ENCODE peak calls at places on chromosomes 6 and 20, in ten cellular contexts. L is keratinocyte; G is tibial artery; A is glutamatergic neuron; Y is cardiac fibroblast; Q is endothelial cell; P is ovary; S is CD4-positive, alpha-beta T cell; B is BE2C; X is fibroblast of the aortic adventitia. W is an unnamed sample.

GRCh38 chr20:12835999-12836398 is 172.8 kb upstream of the SPTLC3 start:
- DNase-seq in P (no peak), B (no peak), Y (no peak), Q (no peak), L (no peak), S (no peak), G (no peak), X (no peak), A (no peak), W (no peak)

GRCh38 chr6:147201885-147202515 is 2.2 kb upstream of the STXBP5 start:
- DNase-seq in B (peak), P (no peak), G (no peak), X (peak), A (peak), Q (peak), L (no peak), S (no peak), Y (peak), W (peak)

GRCh38 chr6:162123797-162124196 is 603.8 kb downstream of the PRKN start:
- DNase-seq in Q (no peak), G (no peak), A (no peak), B (no peak), P (no peak), X (no peak), L (no peak), Y (peak), S (no peak), W (no peak)

GRCh38 chr6:105067329-105067728 is 110.4 kb downstream of the LIN28B start:
- DNase-seq in Q (no peak), S (no peak), B (no peak), G (no peak), L (no peak), X (no peak), A (no peak), P (no peak), Y (no peak), W (no peak)

GRCh38 chr6:53671111-53671510 is 5.6 kb upstream of the KLHL31 start:
- DNase-seq in G (no peak), S (no peak), A (no peak), Y (no peak), B (no peak), P (no peak), L (no peak), Q (no peak), X (no peak), W (no peak)

GRCh38 chr6:92196320-92196719 is 1223.0 kb downstream of the EPHA7 start:
- DNase-seq in Y (no peak), A (no peak), Q (no peak), G (no peak), L (no peak), X (no peak), P (no peak), S (no peak), B (peak), W (no peak)

GRCh38 chr6:29005183-29005885 is at the start of gene ZNF311:
- DNase-seq in L (no peak), A (peak), X (peak), S (peak), Y (peak), P (peak), G (peak), Q (peak), B (no peak), W (peak)

GRCh38 chr6:76810286-76810685 is 653.0 kb downstream of the HTR1B start:
- DNase-seq in S (no peak), L (no peak), B (no peak), Q (no peak), G (no peak), P (no peak), X (no peak), A (no peak), Y (no peak), W (no peak)

DNA sequence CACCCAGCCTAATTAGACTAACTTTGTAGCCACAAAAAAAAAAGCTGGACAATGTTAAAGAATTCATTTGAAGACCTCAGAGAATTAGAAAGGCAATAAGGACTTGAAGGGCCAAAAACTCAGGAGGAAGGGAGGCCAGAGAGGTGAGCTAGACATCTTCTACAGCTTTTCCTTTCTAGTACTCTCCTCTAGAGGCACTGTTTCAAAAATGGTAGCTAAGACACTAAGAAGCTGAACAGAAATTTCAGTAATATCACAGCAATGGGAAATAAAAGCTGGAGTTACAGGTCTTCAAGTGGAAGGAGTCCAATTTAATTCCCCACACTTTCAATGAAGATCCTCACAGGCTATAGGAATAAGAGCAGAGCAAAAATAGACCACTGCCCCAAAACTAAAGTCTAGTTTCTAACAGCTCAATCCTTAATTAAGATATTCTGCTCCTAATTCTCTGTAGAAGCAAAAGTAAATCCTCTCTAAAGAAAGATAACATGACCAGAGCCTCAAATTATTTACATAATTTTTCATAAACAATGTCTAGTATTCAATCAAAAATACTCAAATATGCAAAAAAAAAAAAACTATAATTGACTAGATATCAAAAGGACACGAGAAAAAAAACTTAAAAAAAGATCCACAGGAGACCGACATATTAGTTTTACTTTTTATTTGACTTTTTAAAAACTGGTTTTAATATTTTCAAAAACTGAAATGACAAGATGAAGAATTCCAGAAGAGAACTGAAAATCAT is 63.7 kb downstream of the RNGTT start:
- DNase-seq in L (no peak), G (no peak), B (no peak), A (no peak), Y (no peak), P (no peak), S (no peak), Q (no peak), X (no peak), W (no peak)
- TF ChIP-seq CTCF in L (no peak), G (no peak), B (peak), A (peak), Y (peak), P (no peak), S (no peak), Q (peak), X (no peak), W (no peak)

GRCh38 chr6:125271486-125272159 is 30.1 kb downstream of the HDDC2 start:
- DNase-seq in P (no peak), Y (peak), A (no peak), L (no peak), B (no peak), Q (no peak), S (no peak), G (no peak), X (peak), W (no peak)

GRCh38 chr6:125273251-125273650 is 28.5 kb downstream of the HDDC2 start:
- DNase-seq in X (no peak), G (no peak), P (no peak), S (no peak), Y (no peak), Q (no peak), B (no peak), A (no peak), L (no peak), W (no peak)

GRCh38 chr6:125274935-125275334 is 26.8 kb downstream of the HDDC2 start:
- DNase-seq in Y (no peak), P (no peak), G (no peak), B (no peak), X (no peak), L (no peak), A (no peak), S (no peak), Q (no peak), W (no peak)

GRCh38 chr6:125275779-125276178 is 26.0 kb downstream of the HDDC2 start:
- DNase-seq in Q (no peak), S (no peak), G (no peak), P (no peak), Y (no peak), X (no peak), L (no peak), A (no peak), B (no peak), W (no peak)

DNA sequence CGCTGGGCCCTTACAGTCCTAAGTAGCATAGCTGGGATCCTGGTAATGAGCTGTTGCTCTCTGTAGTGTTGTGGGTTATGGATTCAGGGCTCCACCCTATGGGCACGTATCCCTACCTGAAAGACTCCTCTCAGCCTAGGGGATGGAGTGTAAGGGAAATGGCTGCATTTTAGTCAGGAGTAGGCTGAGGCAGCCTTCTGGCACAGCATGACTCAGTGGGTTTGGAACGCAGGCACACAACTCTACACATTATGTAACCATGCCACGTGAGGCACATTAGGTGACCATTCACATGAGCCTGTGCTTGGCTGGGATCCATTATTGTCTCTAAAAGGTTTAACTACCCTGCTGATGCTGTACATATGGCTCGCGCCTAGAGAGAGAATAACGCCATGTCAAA is 27.8 kb downstream of the HDDC2 start:
- DNase-seq in P (no peak), X (peak), G (no peak), Q (no peak), S (no peak), Y (peak), L (peak), A (no peak), B (peak), W (no peak)
- TF ChIP-seq CTCF in P (no peak), X (no peak), G (no peak), Q (no peak), S (no peak), Y (no peak), L (peak), A (no peak), B (no peak), W (no peak)

GRCh38 chr6:21531393-21531792 is 62.2 kb upstream of the SOX4 start:
- DNase-seq in X (no peak), P (no peak), L (no peak), Y (no peak), S (no peak), G (no peak), B (no peak), Q (no peak), A (no peak), W (no peak)

GRCh38 chr6:21529431-21529830 is 64.1 kb upstream of the SOX4 start:
- DNase-seq in P (no peak), S (no peak), X (no peak), L (no peak), B (no peak), Q (no peak), A (no peak), Y (no peak), G (no peak), W (no peak)

GRCh38 chr6:21526974-21527373 is 66.6 kb upstream of the SOX4 start:
- DNase-seq in B (no peak), Y (no peak), X (no peak), Q (no peak), P (no peak), L (no peak), A (no peak), G (no peak), S (no peak), W (no peak)

GRCh38 chr6:21523652-21524051 is 69.9 kb upstream of the SOX4 start:
- DNase-seq in P (no peak), X (no peak), Q (no peak), Y (no peak), B (no peak), L (no peak), A (no peak), S (no peak), G (no peak), W (no peak)

GRCh38 chr6:21527731-21528130 is 65.8 kb upstream of the SOX4 start:
- DNase-seq in X (no peak), B (no peak), L (no peak), P (no peak), Y (no peak), Q (no peak), G (no peak), S (no peak), A (no peak), W (no peak)
- TF ChIP-seq CTCF in X (no peak), B (no peak), L (no peak), P (no peak), Y (no peak), Q (no peak), G (no peak), S (no peak), A (no peak), W (no peak)

GRCh38 chr6:23656826-23657225 is 469.2 kb upstream of the NRSN1 start:
- DNase-seq in G (no peak), S (no peak), P (no peak), L (no peak), Y (no peak), X (no peak), B (no peak), A (no peak), Q (no peak), W (no peak)

GRCh38 chr6:23661549-23661948 is 464.5 kb upstream of the NRSN1 start:
- DNase-seq in L (no peak), B (no peak), P (no peak), S (no peak), X (no peak), Y (no peak), G (no peak), Q (no peak), A (no peak), W (no peak)

GRCh38 chr6:23656257-23656731 is 469.7 kb upstream of the NRSN1 start:
- DNase-seq in Q (no peak), X (no peak), P (no peak), S (no peak), L (no peak), G (no peak), Y (no peak), A (no peak), B (no peak), W (no peak)

GRCh38 chr6:23655502-23655901 is 470.5 kb upstream of the NRSN1 start:
- DNase-seq in P (no peak), S (no peak), Q (no peak), Y (no peak), X (no peak), L (no peak), B (no peak), G (no peak), A (no peak), W (no peak)

GRCh38 chr6:23659125-23659524 is 466.9 kb upstream of the NRSN1 start:
- DNase-seq in P (no peak), Q (peak), B (peak), L (no peak), G (no peak), A (peak), X (no peak), Y (peak), S (no peak), W (no peak)
- TF ChIP-seq CTCF in P (no peak), Q (no peak), B (peak), L (peak), G (no peak), A (peak), X (no peak), Y (no peak), S (no peak), W (no peak)

GRCh38 chr20:16729565-16730460 is at the start of gene SNRPB2:
- DNase-seq in P (peak), G (peak), X (peak), L (peak), Q (peak), S (peak), Y (peak), A (peak), B (peak), W (peak)
- TF ChIP-seq CTCF in P (no peak), G (no peak), X (no peak), L (no peak), Q (no peak), S (no peak), Y (no peak), A (no peak), B (no peak), W (no peak)

GRCh38 chr20:63504642-63505041 is 5.8 kb upstream of the EEF1A2 start:
- DNase-seq in X (no peak), Q (no peak), B (no peak), A (no peak), L (no peak), P (no peak), G (no peak), S (no peak), Y (no peak), W (no peak)

GRCh38 chr20:63505723-63506122 is 6.8 kb upstream of the EEF1A2 start:
- DNase-seq in X (no peak), S (no peak), Y (no peak), L (no peak), Q (no peak), G (no peak), A (no peak), P (no peak), B (no peak), W (no peak)

GRCh38 chr20:63503524-63503923 is 4.6 kb upstream of the EEF1A2 start:
- DNase-seq in Q (no peak), B (no peak), S (no peak), P (no peak), A (no peak), X (no peak), L (no peak), Y (no peak), G (no peak), W (no peak)

GRCh38 chr20:63507083-63507743 is 8.3 kb upstream of the EEF1A2 start:
- DNase-seq in P (no peak), A (no peak), L (no peak), G (no peak), S (no peak), Y (no peak), B (no peak), Q (no peak), X (no peak), W (peak)

DNA sequence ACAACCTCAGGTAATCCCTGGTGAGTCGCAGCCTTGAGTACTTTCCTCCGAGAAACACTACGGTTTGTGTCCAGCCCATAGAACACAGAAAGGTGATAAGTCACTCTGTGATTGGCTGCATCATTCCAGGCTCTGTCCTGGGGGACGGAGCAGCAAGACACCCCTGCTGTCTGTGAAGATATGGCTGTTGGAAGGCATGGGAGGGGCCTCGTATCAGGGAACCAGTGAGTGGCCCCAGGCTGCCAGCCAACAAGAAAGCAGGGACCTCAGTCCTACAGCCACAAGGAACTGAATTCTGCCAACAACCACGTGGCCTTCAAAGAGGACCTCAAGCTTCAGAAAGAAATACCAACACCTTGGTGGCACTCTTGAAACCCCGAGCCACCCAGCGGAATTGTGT is 6.4 kb upstream of the EEF1A2 start:
- DNase-seq in A (no peak), Q (no peak), P (no peak), L (no peak), S (no peak), Y (no peak), G (no peak), X (no peak), B (no peak), W (no peak)
- TF ChIP-seq CTCF in A (no peak), Q (no peak), P (no peak), L (no peak), S (no peak), Y (no peak), G (no peak), X (no peak), B (no peak), W (no peak)